ENCODE peak calls at places on chromosomes 7 and 10, in six cellular contexts. Y is HepG2, F is GM12891, P is H1, U is K562, B is GM12878. Z is an unnamed sample.

GRCh38 chr7:4683884-4684565 is 1.9 kb downstream of the FOXK1 start:
- DNase-seq in U (peak), F (no peak), B (peak), Y (peak), P (no peak), Z (no peak)

GRCh38 chr10:71454347-71454746 is 57.6 kb downstream of the CDH23 start:
- DNase-seq in P (no peak), Y (no peak), B (no peak), F (no peak), U (no peak), Z (no peak)

GRCh38 chr10:110323503-110323902 is 18.8 kb upstream of the SMNDC1 start:
- DNase-seq in F (no peak), B (no peak), P (no peak), Y (no peak), U (no peak), Z (no peak)

GRCh38 chr7:101538596-101539459 is 90.3 kb downstream of the MYL10 start:
- DNase-seq in U (peak), Y (peak), B (no peak), F (peak), P (peak), Z (peak)

GRCh38 chr7:150357277-150357676 is 11.3 kb upstream of the REPIN1 start:
- DNase-seq in F (no peak), U (no peak), P (no peak), B (no peak), Y (no peak), Z (no peak)

GRCh38 chr7:116451958-116452729 is 47.4 kb upstream of the CAV2 start:
- DNase-seq in F (no peak), P (no peak), U (no peak), B (no peak), Y (no peak), Z (no peak)

GRCh38 chr7:35185908-35186731 is 67.8 kb downstream of the TBX20 start:
- DNase-seq in U (peak), Y (no peak), P (no peak), F (no peak), B (no peak), Z (no peak)

GRCh38 chr10:49431426-49431825 is 35.5 kb upstream of the DRGX start:
- DNase-seq in Y (no peak), P (no peak), F (no peak), U (no peak), B (no peak), Z (no peak)

GRCh38 chr10:6578221-6579192 is 1.6 kb downstream of the PRKCQ start:
- DNase-seq in P (no peak), B (no peak), Y (no peak), F (no peak), U (peak), Z (no peak)

GRCh38 chr10:70490142-70490541 is 11.6 kb downstream of the PALD1 start:
- DNase-seq in F (no peak), Y (no peak), B (no peak), P (no peak), U (no peak), Z (no peak)

GRCh38 chr7:103369430-103369829 is 22.0 kb downstream of the PSMC2 start:
- DNase-seq in B (no peak), F (no peak), P (no peak), Y (no peak), U (no peak), Z (no peak)

GRCh38 chr7:17941171-17941490 is 837 bp upstream of the SNX13 start:
- DNase-seq in U (peak), B (no peak), P (no peak), Y (peak), F (no peak), Z (no peak)

GRCh38 chr7:17939111-17939669 is 1.1 kb downstream of the SNX13 start:
- DNase-seq in B (no peak), P (no peak), U (peak), Y (peak), F (no peak), Z (no peak)

GRCh38 chr7:17937506-17938115 is 2.7 kb downstream of the SNX13 start:
- DNase-seq in F (no peak), Y (no peak), B (no peak), P (no peak), U (no peak), Z (no peak)

GRCh38 chr7:17940302-17941170 is at the start of gene SNX13:
- DNase-seq in U (peak), Y (peak), P (peak), B (peak), F (peak), Z (peak)

DNA sequence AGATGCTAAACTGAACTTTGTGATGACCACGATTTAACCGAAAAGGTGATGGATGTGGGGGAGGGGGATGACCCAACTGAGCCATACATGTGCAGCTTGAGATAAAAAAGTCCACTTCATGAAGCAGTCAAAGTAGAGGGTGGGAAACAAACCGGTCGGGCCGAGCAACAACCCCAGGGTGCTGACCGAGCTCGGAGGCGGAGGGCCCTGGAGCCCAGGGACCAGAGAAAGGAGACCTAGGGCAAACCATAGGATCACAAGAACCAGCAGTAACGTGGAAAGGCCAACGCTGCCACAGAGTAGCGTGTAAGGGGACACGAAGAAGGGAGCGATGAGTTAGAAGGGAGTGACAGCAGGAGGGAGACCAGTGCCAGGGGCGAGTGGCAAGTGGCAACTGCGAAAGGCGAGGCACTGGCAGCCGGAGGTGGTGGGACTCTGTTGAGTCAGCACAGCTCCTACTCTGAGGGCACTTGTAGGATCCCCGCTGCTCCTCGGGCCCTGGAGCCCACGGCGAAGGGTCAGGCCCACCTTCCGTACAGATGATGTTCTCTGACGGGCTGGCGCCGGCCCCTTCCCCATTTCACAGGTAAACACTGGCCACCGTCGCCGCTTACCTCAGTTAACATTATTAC is 508 bp downstream of the SNX13 start:
- DNase-seq in B (no peak), Y (peak), U (peak), F (no peak), P (no peak), Z (no peak)
- TF ChIP-seq TAF1 in B (no peak), Y (no peak), U (no peak), F (no peak), P (no peak), Z (no peak)

GRCh38 chr10:99784731-99785441 is 2.4 kb downstream of the ABCC2 start:
- DNase-seq in U (peak), P (no peak), Y (peak), B (no peak), F (no peak), Z (no peak)
- TF ChIP-seq POLR2AphosphoS5 in U (no peak), P (no peak), Y (peak), B (no peak), F (no peak), Z (no peak)

GRCh38 chr10:27504897-27505457 is 873 bp downstream of the RAB18 start:
- DNase-seq in F (no peak), U (peak), B (no peak), P (no peak), Y (no peak), Z (no peak)
- TF ChIP-seq POLR2A in F (no peak), U (no peak), B (no peak), P (no peak), Y (no peak), Z (no peak)

GRCh38 chr7:158563911-158564647 is 23.5 kb downstream of the PTPRN2 start:
- DNase-seq in F (no peak), P (no peak), Y (no peak), B (no peak), U (no peak), Z (no peak)

GRCh38 chr7:158569858-158570239 is 17.8 kb downstream of the PTPRN2 start:
- DNase-seq in P (no peak), Y (no peak), F (no peak), U (no peak), B (no peak), Z (no peak)

GRCh38 chr7:158568974-158569857 is 18.4 kb downstream of the PTPRN2 start:
- DNase-seq in F (no peak), Y (no peak), U (no peak), B (no peak), P (no peak), Z (no peak)

GRCh38 chr7:158564648-158565005 is 23.0 kb downstream of the PTPRN2 start:
- DNase-seq in U (no peak), Y (no peak), B (no peak), F (no peak), P (no peak), Z (no peak)

GRCh38 chr7:158567153-158567603 is 20.4 kb downstream of the PTPRN2 start:
- DNase-seq in F (no peak), B (no peak), U (no peak), P (no peak), Y (no peak), Z (no peak)
- TF ChIP-seq TAF1 in F (no peak), B (no peak), U (no peak), P (no peak), Y (no peak), Z (no peak)

GRCh38 chr7:100435401-100436304 is 644 bp downstream of the PPP1R35 start:
- DNase-seq in B (no peak), F (no peak), Y (no peak), P (no peak), U (peak), Z (peak)
- TF ChIP-seq POLR2AphosphoS5 in B (no peak), F (peak), Y (no peak), P (peak), U (peak), Z (peak)

Z was measured in GM12892.